ENCODE peak calls at places on chromosomes 2 and 18, in five cellular contexts. E is endodermal cell, N is AG04450, Q is IMR-90, B is HCT116. I is an unnamed sample.

GRCh38 chr2:139867601-139868226 is 1087.5 kb upstream of the NXPH2 start:
- DNase-seq in E (peak; percentile 48), N (no peak), Q (no peak), B (no peak), I (no peak)

GRCh38 chr2:122758967-122759366 is 1003.5 kb downstream of the TSN start:
- DNase-seq in E (no peak), N (no peak), Q (no peak), B (no peak), I (no peak)

GRCh38 chr2:217331577-217332139 is 471.8 kb upstream of the TNP1 start:
- DNase-seq in E (peak; percentile 77), N (peak; percentile 70), Q (peak; percentile 82), B (no peak), I (peak; percentile 15)

GRCh38 chr18:22983175-22983574 is 50.0 kb downstream of the RBBP8 start:
- DNase-seq in E (no peak), N (peak; percentile 8), Q (peak; percentile 64), B (peak; percentile 24), I (peak; percentile 71)

GRCh38 chr2:196335238-196335637 is 163.9 kb upstream of the STK17B start:
- DNase-seq in E (peak; percentile 75), N (peak; percentile 62), Q (peak; percentile 94), B (no peak), I (peak; percentile 74)

GRCh38 chr2:185608799-185609198 is 129.8 kb upstream of the FSIP2 start:
- DNase-seq in E (no peak), N (no peak), Q (no peak), B (peak; percentile 8), I (peak; percentile 6)

GRCh38 chr18:80232710-80233109 is 14.6 kb downstream of the PARD6G start:
- DNase-seq in E (peak; percentile 26), N (no peak), Q (no peak), B (no peak), I (no peak)

GRCh38 chr2:151063271-151063670 is 198.4 kb downstream of the RBM43 start:
- DNase-seq in E (no peak), N (no peak), Q (peak; percentile 75), B (no peak), I (no peak)

GRCh38 chr2:234488913-234489451 is 7.9 kb downstream of the ARL4C start:
- DNase-seq in E (no peak), N (no peak), Q (no peak), B (no peak), I (no peak)

GRCh38 chr2:208101716-208102631 is 22.4 kb downstream of the CRYGD start:
- DNase-seq in E (no peak), N (no peak), Q (peak; percentile 18), B (peak; percentile 39), I (peak; percentile 25)

DNA sequence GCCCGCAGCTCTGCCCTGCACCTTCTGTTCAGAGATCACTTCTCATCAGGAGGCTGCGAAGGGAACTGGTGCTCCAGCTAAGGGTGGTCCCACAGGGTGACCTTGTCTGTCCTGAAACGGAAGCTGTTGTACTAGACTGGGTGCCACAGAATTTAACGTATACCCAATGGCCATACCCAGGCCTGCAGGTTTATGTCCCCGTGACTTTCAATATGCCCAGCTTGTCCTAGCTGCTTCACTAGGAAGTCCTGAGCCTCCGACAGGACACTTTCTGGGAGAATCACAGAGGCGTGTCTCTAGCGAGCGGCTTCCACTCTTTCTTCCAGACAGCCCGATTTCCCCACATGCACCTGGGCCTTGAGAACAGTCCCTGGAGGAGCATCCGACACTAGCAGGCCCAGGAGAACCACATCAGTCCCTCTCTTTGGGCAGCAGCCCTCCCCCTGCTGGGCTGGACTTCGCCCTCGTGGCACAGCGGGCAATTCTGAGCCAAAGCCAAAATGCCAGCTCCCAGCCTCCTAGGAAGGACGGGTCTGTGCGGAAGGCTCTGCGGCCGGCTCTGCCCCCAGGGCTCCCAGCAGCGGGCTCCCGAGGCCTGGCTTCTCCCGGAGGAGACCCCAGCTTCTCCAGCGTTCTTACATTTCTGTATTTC is 91.9 kb upstream of the OTOS start:
- DNase-seq in E (no peak), N (no peak), Q (no peak), B (no peak), I (no peak)
- H3K4me3 ChIP-seq in E (no peak overlapping the region), N (no peak overlapping the region), Q (no peak overlapping the region), B (no peak overlapping the region), I (no peak overlapping the region)

GRCh38 chr18:453399-453798 is 47.1 kb downstream of the COLEC12 start:
- DNase-seq in E (no peak), N (no peak), Q (no peak), B (no peak), I (no peak)

GRCh38 chr18:452801-453200 is 47.7 kb downstream of the COLEC12 start:
- DNase-seq in E (no peak), N (no peak), Q (no peak), B (no peak), I (peak; percentile 86)

GRCh38 chr18:446941-447560 is 53.5 kb downstream of the COLEC12 start:
- DNase-seq in E (no peak), N (no peak), Q (peak; percentile 57), B (no peak), I (peak; percentile 92)

GRCh38 chr18:448116-448515 is 52.4 kb downstream of the COLEC12 start:
- DNase-seq in E (no peak), N (no peak), Q (peak; percentile 22), B (no peak), I (peak; percentile 50)

DNA sequence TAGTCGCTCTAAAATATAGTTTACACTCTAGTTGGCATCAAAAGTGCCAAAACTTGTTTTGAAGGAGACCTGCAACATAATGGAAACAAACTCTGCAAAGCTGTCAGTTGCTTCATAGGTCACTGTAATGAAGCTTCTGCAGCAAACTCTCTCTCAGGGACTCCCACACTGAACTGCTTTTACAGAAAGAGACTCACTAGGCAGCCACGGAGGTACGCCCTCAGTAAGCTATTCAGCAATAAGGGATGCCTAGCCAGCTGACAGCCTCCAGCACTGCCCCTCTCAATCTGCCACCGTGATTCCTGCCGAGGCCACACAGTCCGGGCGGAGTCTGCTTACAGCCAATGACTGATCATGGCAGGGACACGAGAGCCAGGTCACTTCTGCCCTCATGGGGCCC is 51.1 kb downstream of the COLEC12 start:
- DNase-seq in E (peak; percentile 67), N (no peak), Q (no peak), B (peak; percentile 35), I (no peak)
- TF ChIP-seq CTCF in E (no peak), N (no peak), Q (no peak), B (no peak), I (no peak)

DNA sequence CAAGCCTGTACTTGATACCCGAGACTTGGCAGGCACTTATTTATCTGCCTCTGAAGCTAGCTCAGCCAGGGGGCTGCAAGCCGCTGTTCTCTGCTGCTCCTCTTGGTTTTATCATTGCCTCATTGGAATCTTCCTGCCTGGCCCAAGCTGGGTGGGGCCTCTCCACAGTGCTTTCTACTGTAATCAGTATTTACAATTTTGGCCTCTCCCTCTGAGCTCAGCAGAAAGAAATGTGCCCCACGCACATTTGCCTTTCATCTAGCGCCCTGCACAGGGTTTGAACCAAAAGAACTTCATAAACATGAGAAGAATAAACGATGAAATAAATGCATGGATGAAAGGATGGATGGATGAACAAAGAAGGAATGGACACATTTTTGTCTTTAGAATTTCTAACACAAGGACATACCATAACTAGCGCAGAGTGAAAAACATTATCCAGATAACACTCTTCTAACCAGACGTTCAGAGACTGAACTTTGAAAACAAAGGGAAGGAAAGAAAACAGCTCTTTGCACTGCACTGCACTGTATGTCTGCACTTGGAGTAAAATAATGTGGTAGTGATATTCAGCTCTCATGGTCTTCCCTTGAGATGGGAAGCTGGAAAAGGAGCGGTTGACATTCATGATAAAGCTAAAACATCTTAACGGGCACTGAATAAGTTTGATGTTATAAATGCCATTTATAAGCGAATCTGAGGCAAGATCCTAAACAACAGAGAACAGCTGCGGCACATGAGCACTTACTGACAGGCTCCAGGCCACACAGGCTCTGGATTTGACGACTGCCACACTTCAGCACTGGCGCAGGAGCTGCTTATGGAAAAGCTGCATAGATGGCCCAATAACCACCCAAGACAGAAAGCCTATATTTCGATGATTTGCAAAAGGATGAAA is 86.8 kb upstream of the SP3 start:
- DNase-seq in E (peak; percentile 81), N (peak; percentile 73), Q (peak; percentile 83), B (peak; percentile 74), I (peak; percentile 56)
- H3K4me3 ChIP-seq in E (peak overlapping the region; percentile 64), N (no peak overlapping the region), Q (no peak overlapping the region), B (peak overlapping the region; percentile 32), I (no peak overlapping the region)

DNA sequence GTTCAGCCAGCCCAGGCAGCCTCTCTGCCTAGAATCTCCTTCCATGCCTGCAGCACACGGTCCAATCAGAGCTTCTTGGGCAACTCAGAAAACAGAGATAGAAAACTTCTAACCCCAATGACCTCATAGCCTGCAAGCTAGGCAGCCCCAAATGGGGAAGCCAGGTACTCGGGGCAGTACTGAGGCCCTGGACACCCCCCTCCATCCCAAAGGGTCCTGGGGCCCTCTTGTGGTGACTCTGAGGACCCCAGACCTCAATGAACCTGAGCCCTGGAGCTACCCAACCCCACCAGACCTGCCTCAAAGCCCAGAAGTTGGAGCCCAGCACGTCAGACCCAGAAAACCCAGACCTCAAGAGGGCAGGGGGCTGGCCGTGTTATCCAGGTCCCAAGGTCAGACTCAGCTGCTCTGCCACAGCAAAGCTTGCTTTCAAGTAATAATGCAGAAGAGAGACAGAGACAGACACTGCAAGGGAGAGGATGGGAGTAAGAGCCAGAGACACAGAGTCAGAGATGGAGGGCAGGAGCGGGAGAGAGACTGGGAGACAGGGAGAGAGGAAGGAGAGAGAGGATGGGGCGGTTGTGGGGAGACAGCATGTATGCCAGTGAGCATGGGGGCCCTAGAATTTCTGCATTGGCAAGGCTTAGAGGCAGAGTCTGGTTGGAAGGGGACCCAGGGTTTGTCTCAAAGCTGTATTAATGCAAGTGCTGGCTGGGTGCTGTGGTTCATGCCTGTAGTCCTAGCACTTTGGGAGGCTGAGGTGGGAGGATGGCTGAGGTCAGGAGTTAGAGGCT is 28.2 kb downstream of the SERTAD2 start:
- DNase-seq in E (peak; percentile 78), N (no peak), Q (no peak), B (no peak), I (no peak)
- TF ChIP-seq CTCF in E (peak; percentile 64), N (no peak), Q (no peak), B (no peak), I (no peak)

GRCh38 chr18:2851771-2852170 is 5.0 kb downstream of the EMILIN2 start:
- DNase-seq in E (no peak), N (no peak), Q (no peak), B (no peak), I (no peak)
- H3K4me3 ChIP-seq in E (no peak overlapping the region), N (no peak overlapping the region), Q (no peak overlapping the region), B (no peak overlapping the region), I (no peak overlapping the region)

GRCh38 chr18:74610216-74610615 is 12.5 kb downstream of the ZNF407 start:
- DNase-seq in E (no peak), N (no peak), Q (no peak), B (no peak), I (no peak)

GRCh38 chr18:74609535-74609934 is 11.9 kb downstream of the ZNF407 start:
- DNase-seq in E (no peak), N (peak; percentile 53), Q (peak; percentile 96), B (no peak), I (peak; percentile 90)

GRCh38 chr18:74604774-74605173 is 7.1 kb downstream of the ZNF407 start:
- DNase-seq in E (no peak), N (no peak), Q (peak; percentile 67), B (no peak), I (no peak)

GRCh38 chr18:74608681-74609080 is 11.0 kb downstream of the ZNF407 start:
- DNase-seq in E (no peak), N (no peak), Q (no peak), B (no peak), I (peak; percentile 45)

GRCh38 chr18:74604366-74604765 is 6.7 kb downstream of the ZNF407 start:
- DNase-seq in E (no peak), N (no peak), Q (no peak), B (no peak), I (no peak)
- TF ChIP-seq CTCF in E (peak; percentile 30), N (peak; percentile 14), Q (no peak), B (no peak), I (no peak)